ENCODE peak calls at places on chromosomes 5 and 9, in nine cellular contexts. L is sigmoid colon; F is ovary; I is transverse colon; T is CD8-positive, alpha-beta memory T cell; K is HCT116; Q is right atrium auricular region; X is PC-3; A is GM23248. Y is an unnamed sample. For H3K4me1, the result is how much of the 10 kb centered on the place peaks cover.

GRCh38 chr9:81174023-81174422 is 515.3 kb downstream of the TLE1 start:
- DNase-seq in L (no peak), F (no peak), I (no peak), T (no peak), K (no peak), Q (no peak), X (peak), A (no peak), Y (no peak)

GRCh38 chr9:109652112-109652511 is 127.9 kb upstream of the PALM2AKAP2 start:
- DNase-seq in L (no peak), F (no peak), I (no peak), T (no peak), K (no peak), Q (no peak), X (peak), A (peak), Y (no peak)

GRCh38 chr5:133865113-133865512 is 103.3 kb downstream of the C5orf15 start:
- DNase-seq in L (peak), F (no peak), I (no peak), T (no peak), K (no peak), Q (no peak), X (no peak), A (no peak), Y (peak)

GRCh38 chr5:53359906-53360305 is 120.5 kb upstream of the FST start:
- DNase-seq in L (no peak), F (no peak), I (no peak), T (no peak), K (no peak), Q (no peak), X (peak), A (no peak), Y (no peak)

GRCh38 chr5:76674330-76675066 is 41.4 kb upstream of the F2R start:
- DNase-seq in L (no peak), F (no peak), I (no peak), T (no peak), K (no peak), Q (no peak), X (no peak), A (no peak), Y (no peak)

GRCh38 chr5:62600560-62601252 is 22.1 kb downstream of the LRRC70 start:
- DNase-seq in L (no peak), F (no peak), I (no peak), T (no peak), K (no peak), Q (no peak), X (peak), A (no peak), Y (no peak)

GRCh38 chr5:74243634-74244033 is 396.9 kb downstream of the ENC1 start:
- DNase-seq in L (no peak), F (no peak), I (no peak), T (no peak), K (no peak), Q (no peak), X (peak), A (no peak), Y (no peak)

GRCh38 chr5:10528056-10528816 is 35.6 kb upstream of the ANKRD33B start:
- DNase-seq in L (no peak), F (no peak), I (no peak), T (no peak), K (no peak), Q (no peak), X (no peak), A (peak), Y (no peak)

GRCh38 chr9:98974994-98975712 is 31.4 kb downstream of the COL15A1 start:
- DNase-seq in L (peak), F (peak), I (peak), T (peak), K (peak), Q (peak), X (peak), A (peak), Y (peak)

GRCh38 chr5:72101828-72102227 is 5.4 kb upstream of the MAP1B start:
- DNase-seq in L (no peak), F (no peak), I (no peak), T (no peak), K (no peak), Q (no peak), X (peak), A (peak), Y (no peak)

GRCh38 chr5:151740336-151740942 is 18.0 kb downstream of the ATOX1 start:
- DNase-seq in L (peak), F (peak), I (peak), T (peak), K (no peak), Q (peak), X (peak), A (peak), Y (no peak)

DNA sequence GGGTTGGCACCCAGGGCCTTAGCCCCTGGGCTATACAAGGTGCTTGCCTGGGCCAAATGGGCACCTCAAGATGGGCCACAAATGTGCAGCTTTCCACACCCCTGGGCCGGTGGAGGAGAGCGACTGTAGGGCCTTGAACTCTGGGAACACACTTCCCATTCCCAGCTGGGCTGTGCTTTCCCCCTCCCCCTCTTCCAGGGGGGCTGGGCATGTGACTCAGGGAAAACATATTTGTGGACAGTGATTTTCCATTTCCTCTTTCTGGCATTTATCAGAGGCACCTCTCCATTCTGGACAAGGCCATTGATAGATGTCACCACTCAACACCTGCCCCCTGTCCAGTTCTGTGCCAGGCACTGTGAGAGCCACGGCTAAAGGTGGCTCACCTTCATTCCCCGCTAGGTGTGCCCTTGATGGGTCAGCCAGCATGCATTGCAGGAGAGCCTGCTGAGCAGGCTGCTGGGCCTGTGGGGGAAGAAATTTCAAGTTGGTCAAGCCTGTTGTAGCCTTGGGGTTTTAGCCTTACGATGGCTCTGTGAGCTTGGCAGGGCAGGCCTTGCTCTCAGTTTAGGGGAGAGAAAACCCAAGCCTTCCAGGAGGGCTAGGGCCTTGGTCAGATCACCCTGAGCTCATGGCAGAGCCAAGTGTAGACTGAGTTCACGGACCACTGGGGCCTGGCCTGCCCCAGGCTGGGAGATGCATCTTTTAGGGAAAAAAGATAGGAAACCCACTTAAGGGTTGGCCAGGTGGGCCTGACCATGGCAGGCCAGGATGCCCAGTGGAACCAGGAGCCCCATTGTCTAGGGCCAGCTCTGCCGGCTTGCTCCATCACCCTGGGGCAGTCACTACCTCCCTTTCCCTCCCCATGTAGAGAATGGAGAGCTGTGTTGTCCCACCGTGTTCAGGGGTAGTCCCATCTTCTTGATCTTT is 113.9 kb downstream of the DAB2IP start:
- DNase-seq in L (peak), F (peak), I (peak), T (no peak), K (no peak), Q (peak), X (peak), A (peak), Y (no peak)
- H3K27ac ChIP-seq in L (peak), F (peak), I (peak), T (no peak), K (peak), Q (peak), X (peak), A (no peak), Y (peak)

GRCh38 chr5:9035346-9035745 is 510.5 kb downstream of the SEMA5A start:
- DNase-seq in L (no peak), F (no peak), I (no peak), T (no peak), K (no peak), Q (no peak), X (no peak), A (no peak), Y (no peak)

GRCh38 chr5:9033524-9033923 is 512.4 kb downstream of the SEMA5A start:
- DNase-seq in L (no peak), F (no peak), I (no peak), T (no peak), K (no peak), Q (no peak), X (no peak), A (no peak), Y (no peak)

GRCh38 chr5:9037048-9037447 is 508.8 kb downstream of the SEMA5A start:
- DNase-seq in L (no peak), F (no peak), I (no peak), T (no peak), K (no peak), Q (no peak), X (no peak), A (no peak), Y (no peak)

GRCh38 chr5:9034671-9035070 is 511.2 kb downstream of the SEMA5A start:
- DNase-seq in L (no peak), F (no peak), I (no peak), T (no peak), K (no peak), Q (no peak), X (peak), A (peak), Y (no peak)
- H3K4me3 ChIP-seq in L (no peak), F (no peak), I (no peak), T (no peak), K (no peak), Q (no peak), X (no peak), A (no peak), Y (no peak)

GRCh38 chr5:150614651-150615040 is 25.8 kb upstream of the SYNPO start:
- DNase-seq in L (no peak), F (no peak), I (no peak), T (no peak), K (no peak), Q (no peak), X (no peak), A (no peak), Y (no peak)

GRCh38 chr5:150612905-150613670 is 27.4 kb upstream of the SYNPO start:
- DNase-seq in L (no peak), F (peak), I (peak), T (no peak), K (no peak), Q (no peak), X (no peak), A (no peak), Y (no peak)

GRCh38 chr5:150612405-150612804 is 28.1 kb upstream of the SYNPO start:
- DNase-seq in L (no peak), F (no peak), I (no peak), T (no peak), K (no peak), Q (no peak), X (no peak), A (no peak), Y (no peak)

GRCh38 chr5:150615141-150615699 is 25.2 kb upstream of the SYNPO start:
- DNase-seq in L (no peak), F (peak), I (peak), T (no peak), K (no peak), Q (no peak), X (no peak), A (peak), Y (no peak)

GRCh38 chr5:150613991-150614650 is 26.3 kb upstream of the SYNPO start:
- DNase-seq in L (no peak), F (peak), I (no peak), T (no peak), K (no peak), Q (no peak), X (no peak), A (no peak), Y (no peak)
- H3K4me1 ChIP-seq in L (half or more), F (under half), I (under half), T (under half), K (under half), Q (half or more), X (under half), A (under half), Y (half or more)

GRCh38 chr5:67077296-67077695 is 119.3 kb downstream of the CD180 start:
- DNase-seq in L (no peak), F (no peak), I (no peak), T (no peak), K (no peak), Q (no peak), X (no peak), A (no peak), Y (no peak)
- H3K27ac ChIP-seq in L (no peak), F (no peak), I (no peak), T (no peak), K (no peak), Q (no peak), X (no peak), A (no peak), Y (no peak)